ENCODE peak calls at places on chromosomes 2 and 18, in five cellular contexts. P, K, X, N and V are unnamed samples.

GRCh38 chr2:238573916-238574315 is 147.2 kb downstream of the ASB1 start:
- DNase-seq in X (no peak), P (no peak), K (no peak), N (no peak), V (no peak)

GRCh38 chr18:9126337-9126736 is 10.2 kb upstream of the ANKRD12 start:
- DNase-seq in N (no peak), X (no peak), K (no peak), P (no peak), V (no peak)

GRCh38 chr2:42286268-42286946 is 74.6 kb downstream of the COX7A2L start:
- DNase-seq in N (no peak), X (no peak), K (no peak), P (no peak), V (no peak)

GRCh38 chr18:35661483-35662146 is 80.1 kb downstream of the GALNT1 start:
- DNase-seq in N (no peak), X (no peak), P (no peak), K (no peak), V (no peak)

GRCh38 chr18:63970803-63971191 is 916 bp downstream of the SERPINB8 start:
- DNase-seq in P (no peak), N (peak; percentile 71), K (no peak), X (peak; percentile 55), V (peak; percentile 60)

GRCh38 chr2:171550613-171551012 is 28.3 kb downstream of the CYBRD1 start:
- DNase-seq in N (no peak), P (no peak), X (no peak), K (no peak), V (no peak)

GRCh38 chr18:6951336-6952090 is 166.1 kb downstream of the LAMA1 start:
- DNase-seq in P (no peak), K (no peak), N (no peak), X (no peak), V (no peak)

GRCh38 chr2:203594541-203594940 is 59.4 kb upstream of the RAPH1 start:
- DNase-seq in N (no peak), K (no peak), X (no peak), P (no peak), V (no peak)

GRCh38 chr18:52323802-52324201 is 16.2 kb upstream of the DCC start:
- DNase-seq in P (no peak), N (no peak), X (no peak), K (no peak), V (no peak)

GRCh38 chr2:73642338-73643018 is at the start of gene NAT8:
- DNase-seq in X (no peak), K (no peak), P (no peak), N (peak; percentile 18), V (no peak)

GRCh38 chr2:63975437-63976124 is 43.6 kb downstream of the VPS54 start:
- DNase-seq in N (no peak), X (no peak), K (no peak), P (no peak), V (no peak)

GRCh38 chr2:96144481-96145027 is 686 bp downstream of the DUSP2 start:
- DNase-seq in X (no peak), P (no peak), N (peak; percentile 37), K (no peak), V (no peak)

GRCh38 chr2:71778514-71779305 is 325.3 kb downstream of the DYSF start:
- DNase-seq in X (no peak), P (no peak), N (no peak), K (no peak), V (no peak)

GRCh38 chr2:240137596-240138274 is 1.6 kb upstream of the COPS9 start:
- DNase-seq in N (no peak), P (no peak), X (no peak), K (no peak), V (no peak)

GRCh38 chr2:223545406-223545805 is 56.8 kb downstream of the SCG2 start:
- DNase-seq in X (no peak), N (no peak), P (no peak), K (no peak), V (peak; percentile 84)

GRCh38 chr2:190599546-190600220 is 49.2 kb upstream of the NAB1 start:
- DNase-seq in P (no peak), N (no peak), X (no peak), K (no peak), V (no peak)

GRCh38 chr2:143513081-143513480 is 383.9 kb downstream of the ARHGAP15 start:
- DNase-seq in X (no peak), K (peak; percentile 36), N (peak; percentile 42), P (no peak), V (no peak)